ENCODE peak calls at places on chromosomes 4 and X, in nine cellular contexts. T is suprapubic skin, S is transverse colon, Y is sigmoid colon, A is H1, B is A549, I is SK-N-SH, Z is stomach, E is K562. W is an unnamed sample. For H3K4me1, the result is how much of the 10 kb centered on the place peaks cover.

GRCh38 chr4:172134536-172134935 is 321.3 kb downstream of the GALNTL6 start:
- DNase-seq in B (no peak), T (no peak), Y (no peak), Z (no peak), S (no peak), E (no peak), I (no peak), A (no peak), W (no peak)

GRCh38 chr4:112604590-112604989 is 32.1 kb downstream of the ZGRF1 start:
- DNase-seq in Y (no peak), T (no peak), A (peak), E (peak), B (peak), S (peak), Z (no peak), I (peak), W (peak)

GRCh38 chrX:93673869-93674271 is at the start of gene FAM133A:
- DNase-seq in Y (no peak), S (no peak), T (no peak), E (no peak), A (no peak), B (peak), Z (no peak), I (peak), W (no peak)

GRCh38 chrX:134898450-134898849 is 92.3 kb upstream of the SMIM10 start:
- DNase-seq in A (no peak), Z (no peak), E (no peak), B (no peak), T (no peak), I (no peak), S (no peak), Y (no peak), W (no peak)

GRCh38 chr4:113823291-113823659 is 61.7 kb upstream of the CAMK2D start:
- DNase-seq in Y (no peak), A (no peak), T (no peak), Z (no peak), I (no peak), E (no peak), S (no peak), B (no peak), W (no peak)

GRCh38 chr4:122874194-122874593 is 47.6 kb downstream of the FGF2 start:
- DNase-seq in I (no peak), A (no peak), Z (no peak), E (no peak), B (peak), Y (no peak), T (no peak), S (no peak), W (no peak)

GRCh38 chrX:132564026-132564425 is 75.2 kb upstream of the MBNL3 start:
- DNase-seq in B (no peak), Z (no peak), T (no peak), A (no peak), I (no peak), E (no peak), S (no peak), Y (no peak), W (no peak)

GRCh38 chr4:90503677-90504076 is 376.5 kb downstream of the CCSER1 start:
- DNase-seq in E (no peak), B (no peak), I (no peak), Z (no peak), A (no peak), T (no peak), Y (no peak), S (no peak), W (no peak)

GRCh38 chr4:150534818-150535217 is 47.1 kb upstream of the MAB21L2 start:
- DNase-seq in B (no peak), T (no peak), I (no peak), Y (no peak), Z (no peak), E (no peak), S (no peak), A (no peak), W (no peak)

DNA sequence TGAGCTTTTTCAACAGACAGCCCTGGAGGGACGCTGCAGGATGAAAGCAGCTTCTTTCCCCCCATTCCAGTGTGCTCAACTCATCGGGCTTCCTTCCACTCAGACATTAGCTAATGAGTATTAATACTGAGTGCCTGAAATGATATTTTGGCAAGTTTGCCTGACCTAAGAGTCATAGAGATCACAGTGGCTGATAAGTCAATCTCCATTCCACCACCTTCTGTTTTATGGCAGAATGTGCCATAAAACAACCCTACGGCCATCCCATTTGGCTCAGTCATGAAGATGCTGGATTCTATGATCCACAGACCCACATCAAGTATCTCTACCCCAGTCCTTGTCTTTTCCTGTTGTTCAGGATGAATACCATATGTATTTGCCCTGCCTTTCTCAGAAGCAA is 48.3 kb upstream of the MAB21L2 start:
- DNase-seq in I (no peak), T (no peak), B (no peak), Y (no peak), A (no peak), E (no peak), Z (no peak), S (no peak), W (no peak)
- H3K27ac ChIP-seq in I (no peak), T (no peak), B (no peak), Y (no peak), A (no peak), E (no peak), Z (no peak), S (no peak), W (no peak)

GRCh38 chr4:16032871-16033505 is 50.8 kb downstream of the PROM1 start:
- DNase-seq in I (no peak), A (no peak), B (no peak), E (no peak), Y (no peak), Z (no peak), T (no peak), S (no peak), W (no peak)
- H3K4me1 ChIP-seq in I (under half), A (under half), B (under half), E (under half), Y (under half), Z (under half), T (under half), S (under half), W (under half)

DNA sequence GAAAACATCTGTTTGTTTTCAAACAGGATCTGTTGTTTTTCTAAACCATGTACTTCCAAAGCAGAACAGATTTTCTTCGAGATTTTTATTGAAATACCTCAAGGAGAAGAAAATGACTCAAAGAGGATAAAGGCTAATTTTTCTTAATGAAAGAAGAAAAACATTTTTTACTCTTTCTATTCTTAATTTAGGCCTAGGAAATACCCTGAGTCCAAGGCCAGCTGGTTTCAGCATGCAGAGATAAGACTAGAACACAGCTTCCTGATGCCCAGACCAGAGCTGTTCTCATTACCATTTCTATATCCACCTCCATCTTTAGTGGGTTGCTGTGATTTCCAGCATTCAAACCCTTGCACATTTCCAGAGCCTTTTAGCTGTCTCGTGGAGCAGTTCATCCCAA is 18.3 kb downstream of the GAB1 start:
- DNase-seq in B (no peak), E (no peak), A (no peak), Y (no peak), T (no peak), I (peak), S (no peak), Z (no peak), W (no peak)
- TF ChIP-seq EP300 in B (no peak), E (no peak), A (no peak), Y (no peak), T (no peak), I (no peak), S (no peak), Z (no peak), W (no peak)

GRCh38 chrX:130896026-130896425 is 7.0 kb downstream of the ENOX2 start:
- DNase-seq in A (no peak), Z (no peak), I (peak), E (no peak), S (no peak), Y (no peak), T (no peak), B (no peak), W (no peak)
- H3K27ac ChIP-seq in A (no peak), Z (no peak), I (peak), E (no peak), S (peak), Y (peak), T (peak), B (no peak), W (no peak)

GRCh38 chr4:6277935-6278800 is 8.5 kb downstream of the WFS1 start:
- DNase-seq in I (no peak), E (no peak), B (no peak), Z (no peak), S (no peak), A (no peak), Y (no peak), T (no peak), W (no peak)
- H3K4me1 ChIP-seq in I (under half), E (under half), B (under half), Z (half or more), S (under half), A (under half), Y (half or more), T (under half), W (half or more)